ENCODE peak calls at places on chromosomes 3 and 15, in eight cellular contexts. E, W, B, C, G, V, Q and O are unnamed samples.

GRCh38 chr3:24129549-24129948 is 184.5 kb downstream of the NR1D2 start:
- DNase-seq in E (no peak), W (no peak), B (peak), C (no peak), G (peak), V (no peak), Q (no peak), O (no peak)

GRCh38 chr3:98554580-98554979 is 22.8 kb downstream of the GPR15 start:
- DNase-seq in E (no peak), W (no peak), B (no peak), C (no peak), G (no peak), V (no peak), Q (no peak), O (no peak)

GRCh38 chr3:16069149-16069922 is 105.1 kb upstream of the GALNT15 start:
- DNase-seq in E (no peak), W (no peak), B (no peak), C (no peak), G (no peak), V (no peak), Q (peak), O (no peak)

GRCh38 chr15:73851679-73852078 is 21.7 kb upstream of the TBC1D21 start:
- DNase-seq in E (no peak), W (no peak), B (no peak), C (peak), G (no peak), V (no peak), Q (peak), O (peak)

GRCh38 chr3:52210550-52211046 is 12.6 kb downstream of the ALAS1 start:
- DNase-seq in E (no peak), W (no peak), B (no peak), C (no peak), G (no peak), V (peak), Q (no peak), O (no peak)

GRCh38 chr3:192422998-192423349 is 304.4 kb downstream of the FGF12 start:
- DNase-seq in E (no peak), W (no peak), B (no peak), C (no peak), G (peak), V (no peak), Q (no peak), O (no peak)

GRCh38 chr3:60594025-60594424 is 657.2 kb downstream of the FHIT start:
- DNase-seq in E (no peak), W (peak), B (no peak), C (no peak), G (peak), V (no peak), Q (peak), O (no peak)

GRCh38 chr15:69119692-69120395 is 40.6 kb upstream of the GLCE start:
- DNase-seq in E (no peak), W (no peak), B (no peak), C (no peak), G (peak), V (no peak), Q (no peak), O (no peak)

GRCh38 chr3:111326144-111326995 is 215.6 kb upstream of the CD96 start:
- DNase-seq in E (no peak), W (no peak), B (no peak), C (peak), G (no peak), V (no peak), Q (peak), O (no peak)